ENCODE peak calls at places on chromosomes 16 and 17, in five cellular contexts. One of them, this sample, is unnamed.

GRCh38 chr16:7615565-7615964 is 282.9 kb downstream of the RBFOX1 start:
- DNase-seq in fibroblast of lung: no peak
- DNase-seq in neural progenitor cell: no peak
- DNase-seq in left ventricle myocardium inferior: no peak
- DNase-seq in kidney: no peak
- DNase-seq in this sample: no peak

GRCh38 chr17:64256913-64257807 is 5.9 kb downstream of the TEX2 start:
- DNase-seq in fibroblast of lung: peak; percentile 75
- DNase-seq in neural progenitor cell: peak; percentile 78
- DNase-seq in left ventricle myocardium inferior: no peak
- DNase-seq in kidney: no peak
- DNase-seq in this sample: no peak

GRCh38 chr16:7363397-7364053 is 30.9 kb downstream of the RBFOX1 start:
- DNase-seq in fibroblast of lung: no peak
- DNase-seq in neural progenitor cell: peak; percentile 9
- DNase-seq in left ventricle myocardium inferior: peak; percentile 52
- DNase-seq in kidney: no peak
- DNase-seq in this sample: no peak

GRCh38 chr17:17837966-17838962 is 1.5 kb upstream of the SREBF1 start:
- DNase-seq in fibroblast of lung: peak; percentile 49
- DNase-seq in neural progenitor cell: peak; percentile 41
- DNase-seq in left ventricle myocardium inferior: peak; percentile 74
- DNase-seq in kidney: peak; percentile 82
- DNase-seq in this sample: no peak

GRCh38 chr16:64975821-64976220 is 146.0 kb downstream of the CDH11 start:
- DNase-seq in fibroblast of lung: no peak
- DNase-seq in neural progenitor cell: no peak
- DNase-seq in left ventricle myocardium inferior: no peak
- DNase-seq in kidney: no peak
- DNase-seq in this sample: no peak

GRCh38 chr16:54545890-54546476 is 259.4 kb upstream of the IRX3 start:
- DNase-seq in fibroblast of lung: no peak
- DNase-seq in neural progenitor cell: peak; percentile 5
- DNase-seq in left ventricle myocardium inferior: no peak
- DNase-seq in kidney: no peak
- DNase-seq in this sample: no peak

GRCh38 chr16:11978080-11978479 is 1.5 kb downstream of the SNX29 start:
- DNase-seq in fibroblast of lung: no peak
- DNase-seq in neural progenitor cell: no peak
- DNase-seq in left ventricle myocardium inferior: no peak
- DNase-seq in kidney: no peak
- DNase-seq in this sample: no peak

GRCh38 chr17:10640475-10640874 is 16.6 kb downstream of the MYH3 start:
- DNase-seq in fibroblast of lung: no peak
- DNase-seq in neural progenitor cell: no peak
- DNase-seq in left ventricle myocardium inferior: no peak
- DNase-seq in kidney: no peak
- DNase-seq in this sample: no peak

GRCh38 chr17:1123397-1124237 is 56.2 kb downstream of the ABR start:
- DNase-seq in fibroblast of lung: no peak
- DNase-seq in neural progenitor cell: peak; percentile 52
- DNase-seq in left ventricle myocardium inferior: no peak
- DNase-seq in kidney: no peak
- DNase-seq in this sample: no peak

GRCh38 chr17:66676421-66676820 is 158.5 kb upstream of the CACNG5 start:
- DNase-seq in fibroblast of lung: peak; percentile 25
- DNase-seq in neural progenitor cell: no peak
- DNase-seq in left ventricle myocardium inferior: no peak
- DNase-seq in kidney: peak; percentile 84
- DNase-seq in this sample: no peak

GRCh38 chr17:74546586-74546985 is 671 bp upstream of the CD300C start:
- DNase-seq in fibroblast of lung: no peak
- DNase-seq in neural progenitor cell: no peak
- DNase-seq in left ventricle myocardium inferior: no peak
- DNase-seq in kidney: peak; percentile 66
- DNase-seq in this sample: no peak

GRCh38 chr17:41420134-41420533 is 4.3 kb downstream of the KRT37 start:
- DNase-seq in fibroblast of lung: peak; percentile 53
- DNase-seq in neural progenitor cell: no peak
- DNase-seq in left ventricle myocardium inferior: no peak
- DNase-seq in kidney: no peak
- DNase-seq in this sample: no peak

GRCh38 chr16:88646345-88647034 is 4.4 kb downstream of the CYBA start:
- DNase-seq in fibroblast of lung: no peak
- DNase-seq in neural progenitor cell: no peak
- DNase-seq in left ventricle myocardium inferior: no peak
- DNase-seq in kidney: no peak
- DNase-seq in this sample: no peak

GRCh38 chr17:58278661-58279015 is 2.1 kb downstream of the MPO start:
- DNase-seq in fibroblast of lung: no peak
- DNase-seq in neural progenitor cell: no peak
- DNase-seq in left ventricle myocardium inferior: peak; percentile 39
- DNase-seq in kidney: no peak
- DNase-seq in this sample: no peak

GRCh38 chr17:44137891-44138709 is 3.6 kb upstream of the HROB start:
- DNase-seq in fibroblast of lung: peak; percentile 99
- DNase-seq in neural progenitor cell: peak; percentile 46
- DNase-seq in left ventricle myocardium inferior: peak; percentile 63
- DNase-seq in kidney: peak; percentile 97
- DNase-seq in this sample: peak; percentile 80

GRCh38 chr16:83853834-83854233 is 45.1 kb upstream of the MLYCD start:
- DNase-seq in fibroblast of lung: no peak
- DNase-seq in neural progenitor cell: no peak
- DNase-seq in left ventricle myocardium inferior: no peak
- DNase-seq in kidney: no peak
- DNase-seq in this sample: no peak

GRCh38 chr16:89035013-89035697 is 58.1 kb upstream of the CBFA2T3 start:
- DNase-seq in fibroblast of lung: no peak
- DNase-seq in neural progenitor cell: peak; percentile 41
- DNase-seq in left ventricle myocardium inferior: no peak
- DNase-seq in kidney: no peak
- DNase-seq in this sample: no peak

GRCh38 chr17:40602445-40603443 is 37.5 kb upstream of the CCR7 start:
- DNase-seq in fibroblast of lung: no peak
- DNase-seq in neural progenitor cell: no peak
- DNase-seq in left ventricle myocardium inferior: no peak
- DNase-seq in kidney: no peak
- DNase-seq in this sample: no peak

GRCh38 chr16:88536510-88536909 is 33.7 kb upstream of the ZC3H18 start:
- DNase-seq in fibroblast of lung: no peak
- DNase-seq in neural progenitor cell: no peak
- DNase-seq in left ventricle myocardium inferior: no peak
- DNase-seq in kidney: peak; percentile 60
- DNase-seq in this sample: no peak

GRCh38 chr16:17384473-17384872 is 86.3 kb downstream of the XYLT1 start:
- DNase-seq in fibroblast of lung: no peak
- DNase-seq in neural progenitor cell: no peak
- DNase-seq in left ventricle myocardium inferior: no peak
- DNase-seq in kidney: no peak
- DNase-seq in this sample: no peak

GRCh38 chr17:33667052-33667509 is 374.0 kb upstream of the ASIC2 start:
- DNase-seq in fibroblast of lung: no peak
- DNase-seq in neural progenitor cell: no peak
- DNase-seq in left ventricle myocardium inferior: no peak
- DNase-seq in kidney: no peak
- DNase-seq in this sample: no peak

GRCh38 chr16:67283039-67283825 is 3.9 kb downstream of the PLEKHG4 start:
- DNase-seq in fibroblast of lung: peak; percentile 51
- DNase-seq in neural progenitor cell: no peak
- DNase-seq in left ventricle myocardium inferior: no peak
- DNase-seq in kidney: no peak
- DNase-seq in this sample: no peak

GRCh38 chr17:31509095-31509804 is 117.8 kb downstream of the RAB11FIP4 start:
- DNase-seq in fibroblast of lung: no peak
- DNase-seq in neural progenitor cell: no peak
- DNase-seq in left ventricle myocardium inferior: no peak
- DNase-seq in kidney: no peak
- DNase-seq in this sample: no peak

GRCh38 chr16:674968-675883 is at the start of gene RHBDL1:
- DNase-seq in fibroblast of lung: peak; percentile 51
- DNase-seq in neural progenitor cell: peak; percentile 61
- DNase-seq in left ventricle myocardium inferior: no peak
- DNase-seq in kidney: no peak
- DNase-seq in this sample: no peak

GRCh38 chr17:43900183-43900857 is 7.0 kb downstream of the MPP2 start:
- DNase-seq in fibroblast of lung: peak; percentile 74
- DNase-seq in neural progenitor cell: peak; percentile 96
- DNase-seq in left ventricle myocardium inferior: peak; percentile 87
- DNase-seq in kidney: peak; percentile 94
- DNase-seq in this sample: peak; percentile 33

DNA sequence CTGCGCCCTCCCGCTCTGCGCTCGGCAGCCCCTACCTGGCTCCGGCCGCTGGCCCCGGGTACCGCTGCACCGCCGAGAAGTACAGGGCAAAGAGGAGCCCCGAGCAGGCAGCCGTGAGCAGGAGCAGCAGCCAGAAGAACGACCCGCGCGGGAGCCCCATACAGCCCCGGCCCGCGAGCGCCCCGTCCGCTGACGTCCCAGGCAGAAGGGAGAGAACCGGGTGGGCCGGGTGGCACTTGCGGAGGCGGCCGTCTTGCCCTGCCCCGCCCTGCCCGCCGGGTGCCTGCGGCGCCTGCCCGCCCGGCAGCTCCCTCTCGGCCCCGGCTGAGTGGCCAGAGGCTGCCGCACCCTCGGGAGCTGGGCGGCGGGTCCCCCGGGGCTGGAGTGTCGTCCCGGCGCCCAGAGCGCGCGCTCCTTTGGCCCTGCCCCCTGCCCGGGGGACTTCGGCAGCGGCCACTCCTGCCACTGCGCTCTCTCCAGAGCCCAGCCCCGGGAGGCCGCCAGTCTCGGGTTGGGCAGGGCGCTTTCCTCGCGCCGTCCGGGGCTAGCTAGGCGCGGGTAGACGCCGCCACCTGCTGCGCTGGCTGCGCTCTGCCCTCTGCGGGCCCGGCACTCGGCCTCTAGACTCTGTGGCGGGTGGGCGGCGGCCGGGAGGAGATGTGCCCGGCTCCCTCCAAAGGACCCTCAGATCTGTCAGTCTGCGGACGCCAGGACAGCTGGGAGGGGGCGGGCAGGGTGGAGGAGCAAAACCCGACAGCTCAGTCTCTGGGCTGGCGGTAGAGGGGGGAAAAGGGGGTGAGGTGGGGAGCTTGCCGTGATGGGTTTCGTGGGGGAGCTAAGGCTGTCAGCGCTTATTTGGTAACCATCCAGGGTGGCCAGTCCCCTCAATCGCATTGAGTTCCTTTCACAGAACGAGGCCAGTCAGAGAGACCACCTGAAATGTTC is at the start of gene ST6GALNAC2:
- DNase-seq in fibroblast of lung: peak; percentile 40
- DNase-seq in neural progenitor cell: peak; percentile 70
- DNase-seq in left ventricle myocardium inferior: peak; percentile 69
- DNase-seq in kidney: peak; percentile 91
- DNase-seq in this sample: no peak
- TF ChIP-seq CTCF in fibroblast of lung: no peak
- TF ChIP-seq CTCF in neural progenitor cell: no peak
- TF ChIP-seq CTCF in left ventricle myocardium inferior: peak; percentile 63
- TF ChIP-seq CTCF in kidney: peak; percentile 70
- TF ChIP-seq CTCF in this sample: peak; percentile 38

DNA sequence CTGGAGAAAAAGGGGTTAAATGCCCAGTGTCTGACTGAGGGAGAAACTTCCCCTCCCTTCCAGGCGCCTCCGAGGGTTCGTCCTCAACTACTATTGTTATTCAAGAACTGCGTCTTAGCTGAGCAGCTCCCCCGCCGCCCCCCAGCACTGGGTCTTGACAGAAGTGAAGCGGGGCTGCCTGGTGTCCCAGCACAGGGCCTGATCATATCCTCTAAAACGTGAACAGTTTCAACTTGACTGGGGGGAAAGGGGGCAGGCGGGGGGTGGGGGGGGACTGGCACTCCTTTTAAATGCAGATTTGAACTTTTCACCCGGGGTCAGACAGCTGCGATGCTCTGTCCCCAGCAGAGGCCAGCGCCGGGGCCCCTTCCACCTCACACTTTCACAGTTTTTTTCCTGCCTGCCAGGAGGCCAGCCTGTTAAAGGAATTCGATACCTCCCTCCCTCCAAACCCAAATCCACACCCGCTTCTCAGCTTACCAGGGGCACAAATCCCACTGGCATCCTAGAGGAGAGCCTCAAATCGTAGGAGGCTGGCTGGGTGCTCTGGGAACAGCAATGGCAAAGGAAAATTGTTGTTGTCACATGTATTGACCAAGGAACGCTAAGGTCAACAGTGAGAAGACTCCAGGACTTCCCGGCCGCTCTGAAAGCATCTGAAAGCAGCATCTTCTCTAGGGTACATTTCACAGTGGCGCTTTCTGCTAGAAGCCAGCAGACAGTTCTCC is 14.5 kb downstream of the ZFHX3 start:
- DNase-seq in fibroblast of lung: no peak
- DNase-seq in neural progenitor cell: peak; percentile 91
- DNase-seq in left ventricle myocardium inferior: no peak
- DNase-seq in kidney: no peak
- DNase-seq in this sample: no peak
- H3K4me3 ChIP-seq in fibroblast of lung: no peak overlapping the region
- H3K4me3 ChIP-seq in neural progenitor cell: peak overlapping the region; percentile 38
- H3K4me3 ChIP-seq in left ventricle myocardium inferior: no peak overlapping the region
- H3K4me3 ChIP-seq in kidney: no peak overlapping the region
- H3K4me3 ChIP-seq in this sample: no peak overlapping the region

GRCh38 chr16:14308357-14308723 is 237.2 kb downstream of the MRTFB start:
- DNase-seq in fibroblast of lung: no peak
- DNase-seq in neural progenitor cell: no peak
- DNase-seq in left ventricle myocardium inferior: no peak
- DNase-seq in kidney: no peak
- DNase-seq in this sample: no peak

GRCh38 chr16:14307623-14308356 is 236.7 kb downstream of the MRTFB start:
- DNase-seq in fibroblast of lung: peak; percentile 34
- DNase-seq in neural progenitor cell: no peak
- DNase-seq in left ventricle myocardium inferior: peak; percentile 45
- DNase-seq in kidney: no peak
- DNase-seq in this sample: no peak

GRCh38 chr16:14310519-14310991 is 239.4 kb downstream of the MRTFB start:
- DNase-seq in fibroblast of lung: peak; percentile 64
- DNase-seq in neural progenitor cell: peak; percentile 45
- DNase-seq in left ventricle myocardium inferior: no peak
- DNase-seq in kidney: no peak
- DNase-seq in this sample: no peak

GRCh38 chr16:14309906-14310305 is 238.8 kb downstream of the MRTFB start:
- DNase-seq in fibroblast of lung: peak; percentile 83
- DNase-seq in neural progenitor cell: no peak
- DNase-seq in left ventricle myocardium inferior: no peak
- DNase-seq in kidney: no peak
- DNase-seq in this sample: no peak

GRCh38 chr16:14309001-14309886 is 238.1 kb downstream of the MRTFB start:
- DNase-seq in fibroblast of lung: peak; percentile 23
- DNase-seq in neural progenitor cell: peak; percentile 42
- DNase-seq in left ventricle myocardium inferior: no peak
- DNase-seq in kidney: no peak
- DNase-seq in this sample: no peak
- TF ChIP-seq CTCF in fibroblast of lung: peak; percentile 10
- TF ChIP-seq CTCF in neural progenitor cell: peak; percentile 26
- TF ChIP-seq CTCF in left ventricle myocardium inferior: no peak
- TF ChIP-seq CTCF in kidney: no peak
- TF ChIP-seq CTCF in this sample: no peak

DNA sequence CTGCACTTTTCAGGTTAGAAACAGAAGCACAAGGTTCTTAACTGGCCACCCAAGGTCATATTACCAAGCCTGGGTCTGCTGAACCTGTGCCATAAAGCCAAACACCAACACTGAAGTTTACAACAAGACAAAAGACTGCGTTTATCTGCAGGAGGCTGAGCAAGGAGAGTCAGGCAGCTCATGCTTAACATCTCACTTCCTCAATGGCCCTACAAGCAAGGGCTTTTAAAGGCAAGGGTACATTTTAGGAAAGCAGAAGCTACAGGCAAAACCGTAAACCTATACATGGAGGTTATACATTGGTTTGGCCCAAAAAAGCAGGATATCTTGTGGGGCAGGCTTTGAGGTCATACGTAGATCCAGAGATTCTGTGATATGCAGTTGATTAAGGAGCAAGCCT is 91.2 kb downstream of the GNAO1 start:
- DNase-seq in fibroblast of lung: no peak
- DNase-seq in neural progenitor cell: no peak
- DNase-seq in left ventricle myocardium inferior: no peak
- DNase-seq in kidney: no peak
- DNase-seq in this sample: no peak
- H3K4me3 ChIP-seq in fibroblast of lung: no peak overlapping the region
- H3K4me3 ChIP-seq in neural progenitor cell: no peak overlapping the region
- H3K4me3 ChIP-seq in left ventricle myocardium inferior: no peak overlapping the region
- H3K4me3 ChIP-seq in kidney: no peak overlapping the region
- H3K4me3 ChIP-seq in this sample: no peak overlapping the region